ENCODE peak calls at places on chromosomes 4 and X, in six cellular contexts. I is SW 1271, S is IMR-90, U is right lobe of liver, M is GM06990, G is NCI-H524 treated with DMSO at 0.1 percent for 48 hours. Z is an unnamed sample.

GRCh38 chr4:20997886-20998285 is 297.6 kb downstream of the PACRGL start:
- DNase-seq in I (no peak), S (no peak), U (no peak), M (no peak), G (no peak), Z (no peak)

GRCh38 chrX:42290608-42291007 is 367.3 kb upstream of the CASK start:
- DNase-seq in I (no peak), S (peak), U (no peak), M (no peak), G (no peak), Z (no peak)

GRCh38 chrX:112827292-112827903 is 13.2 kb downstream of the AMOT start:
- DNase-seq in I (no peak), S (no peak), U (no peak), M (no peak), G (no peak), Z (no peak)

GRCh38 chrX:109843963-109844751 is 111.1 kb upstream of the ACSL4 start:
- DNase-seq in I (no peak), S (peak), U (no peak), M (peak), G (no peak), Z (no peak)

GRCh38 chr4:110878413-110878812 is 255.5 kb upstream of the PITX2 start:
- DNase-seq in I (no peak), S (no peak), U (no peak), M (no peak), G (no peak), Z (no peak)

GRCh38 chr4:1541449-1542225 is 135.4 kb upstream of the NKX1-1 start:
- DNase-seq in I (no peak), S (no peak), U (no peak), M (no peak), G (no peak), Z (no peak)

GRCh38 chr4:139278956-139279722 is 886 bp downstream of the MGARP start:
- DNase-seq in I (no peak), S (peak), U (no peak), M (no peak), G (no peak), Z (no peak)

GRCh38 chrX:53716328-53717088 is 30.0 kb upstream of the HUWE1 start:
- DNase-seq in I (no peak), S (peak), U (no peak), M (peak), G (no peak), Z (peak)

GRCh38 chrX:75655627-75656026 is 129.4 kb downstream of the MAGEE2 start:
- DNase-seq in I (no peak), S (no peak), U (no peak), M (no peak), G (no peak), Z (no peak)

GRCh38 chr4:157076578-157076947 is 613 bp downstream of the GLRB start:
- DNase-seq in I (no peak), S (no peak), U (no peak), M (no peak), G (no peak), Z (no peak)

GRCh38 chrX:133414399-133415275 is 652 bp downstream of the GPC4 start:
- DNase-seq in I (no peak), S (no peak), U (no peak), M (peak), G (no peak), Z (no peak)

GRCh38 chr4:41125558-41126311 is 88.6 kb downstream of the APBB2 start:
- DNase-seq in I (no peak), S (peak), U (no peak), M (no peak), G (no peak), Z (no peak)

GRCh38 chrX:10021461-10022272 is 54.5 kb downstream of the CLDN34 start:
- DNase-seq in I (no peak), S (peak), U (no peak), M (no peak), G (no peak), Z (no peak)

GRCh38 chrX:97984641-97985040 is 1100.9 kb downstream of the RPA4 start:
- DNase-seq in I (no peak), S (peak), U (no peak), M (no peak), G (no peak), Z (no peak)

GRCh38 chr4:53043900-53044650 is 182.0 kb downstream of the RASL11B start:
- DNase-seq in I (no peak), S (no peak), U (no peak), M (no peak), G (peak), Z (no peak)

GRCh38 chr4:166594326-166594946 is 639.9 kb downstream of the SPOCK3 start:
- DNase-seq in I (peak), S (no peak), U (no peak), M (no peak), G (no peak), Z (peak)

GRCh38 chr4:1410491-1411325 is 4.5 kb upstream of the NKX1-1 start:
- DNase-seq in I (no peak), S (peak), U (peak), M (no peak), G (no peak), Z (peak)

GRCh38 chr4:169099775-169100180 is 89.7 kb upstream of the CBR4 start:
- DNase-seq in I (no peak), S (peak), U (no peak), M (no peak), G (no peak), Z (no peak)

GRCh38 chrX:83185010-83185409 is 323.1 kb upstream of the POU3F4 start:
- DNase-seq in I (no peak), S (no peak), U (no peak), M (no peak), G (no peak), Z (no peak)

GRCh38 chrX:45309096-45309495 is 108.4 kb upstream of the DIPK2B start:
- DNase-seq in I (no peak), S (peak), U (no peak), M (no peak), G (no peak), Z (no peak)

GRCh38 chr4:93791570-93792195 is 36.9 kb upstream of the ATOH1 start:
- DNase-seq in I (peak), S (peak), U (peak), M (peak), G (no peak), Z (peak)

GRCh38 chr4:77651820-77652219 is 46.2 kb downstream of the CXCL13 start:
- DNase-seq in I (no peak), S (no peak), U (no peak), M (no peak), G (no peak), Z (no peak)

GRCh38 chr4:76087007-76087769 is 12.7 kb downstream of the ART3 start:
- DNase-seq in I (peak), S (peak), U (peak), M (no peak), G (no peak), Z (peak)

GRCh38 chr4:122703868-122704267 is 28.6 kb upstream of the BBS12 start:
- DNase-seq in I (no peak), S (no peak), U (no peak), M (no peak), G (no peak), Z (no peak)

GRCh38 chr4:185803015-185803414 is 9.0 kb downstream of the SORBS2 start:
- DNase-seq in I (no peak), S (no peak), U (no peak), M (no peak), G (no peak), Z (no peak)